ENCODE peak calls at places on chromosome 2, in seven cellular contexts. One of them, this sample, is unnamed.

GRCh38 chr2:20391951-20392699 is 41.5 kb upstream of the PUM2 start:
- DNase-seq in HepG2: peak
- DNase-seq in GM12878: no peak
- DNase-seq in SK-N-SH: no peak
- DNase-seq in K562: peak
- DNase-seq in H1: no peak
- DNase-seq in HCT116: no peak
- DNase-seq in this sample: no peak

GRCh38 chr2:181764095-181764963 is 84.0 kb upstream of the NEUROD1 start:
- DNase-seq in SK-N-SH: peak
- DNase-seq in HepG2: peak
- DNase-seq in K562: peak
- DNase-seq in H1: no peak
- DNase-seq in HCT116: no peak
- DNase-seq in GM12878: no peak
- DNase-seq in this sample: no peak

GRCh38 chr2:213678437-213679218 is 394.4 kb downstream of the SPAG16 start:
- DNase-seq in HepG2: no peak
- DNase-seq in GM12878: peak
- DNase-seq in H1: no peak
- DNase-seq in HCT116: no peak
- DNase-seq in SK-N-SH: no peak
- DNase-seq in K562: no peak
- DNase-seq in this sample: no peak

GRCh38 chr2:68921646-68922045 is 31.0 kb downstream of the GKN2 start:
- DNase-seq in K562: no peak
- DNase-seq in GM12878: no peak
- DNase-seq in H1: no peak
- DNase-seq in HCT116: no peak
- DNase-seq in SK-N-SH: no peak
- DNase-seq in HepG2: no peak
- DNase-seq in this sample: no peak

GRCh38 chr2:145383961-145384360 is 864.0 kb upstream of the ZEB2 start:
- DNase-seq in K562: no peak
- DNase-seq in HCT116: no peak
- DNase-seq in HepG2: no peak
- DNase-seq in GM12878: no peak
- DNase-seq in H1: no peak
- DNase-seq in SK-N-SH: no peak
- DNase-seq in this sample: no peak

GRCh38 chr2:156341482-156342251 is 9.1 kb upstream of the NR4A2 start:
- DNase-seq in K562: peak
- DNase-seq in HepG2: peak
- DNase-seq in H1: no peak
- DNase-seq in SK-N-SH: peak
- DNase-seq in GM12878: peak
- DNase-seq in HCT116: peak
- DNase-seq in this sample: no peak

GRCh38 chr2:239801404-239802100 is 223.6 kb downstream of the NDUFA10 start:
- DNase-seq in SK-N-SH: no peak
- DNase-seq in K562: no peak
- DNase-seq in H1: no peak
- DNase-seq in GM12878: no peak
- DNase-seq in HCT116: no peak
- DNase-seq in HepG2: no peak
- DNase-seq in this sample: no peak

GRCh38 chr2:20465716-20466391 is 19.0 kb downstream of the RHOB start:
- DNase-seq in GM12878: no peak
- DNase-seq in HCT116: no peak
- DNase-seq in HepG2: no peak
- DNase-seq in H1: no peak
- DNase-seq in K562: no peak
- DNase-seq in SK-N-SH: peak
- DNase-seq in this sample: no peak

GRCh38 chr2:8682719-8683667 is 1.1 kb downstream of the ID2 start:
- DNase-seq in GM12878: no peak
- DNase-seq in SK-N-SH: peak
- DNase-seq in H1: no peak
- DNase-seq in HepG2: peak
- DNase-seq in K562: no peak
- DNase-seq in HCT116: peak
- DNase-seq in this sample: no peak

GRCh38 chr2:239326831-239327535 is 73.8 kb downstream of the HDAC4 start:
- DNase-seq in H1: no peak
- DNase-seq in K562: no peak
- DNase-seq in GM12878: no peak
- DNase-seq in HCT116: no peak
- DNase-seq in SK-N-SH: no peak
- DNase-seq in HepG2: no peak
- DNase-seq in this sample: no peak

GRCh38 chr2:146532748-146533147 is 1312.1 kb upstream of the ACVR2A start:
- DNase-seq in GM12878: no peak
- DNase-seq in HepG2: no peak
- DNase-seq in SK-N-SH: no peak
- DNase-seq in H1: no peak
- DNase-seq in HCT116: no peak
- DNase-seq in K562: no peak
- DNase-seq in this sample: no peak

GRCh38 chr2:286774-287392 is 1.0 kb downstream of the ALKAL2 start:
- DNase-seq in H1: no peak
- DNase-seq in GM12878: no peak
- DNase-seq in HepG2: no peak
- DNase-seq in SK-N-SH: peak
- DNase-seq in HCT116: no peak
- DNase-seq in K562: no peak
- DNase-seq in this sample: no peak

GRCh38 chr2:147646999-147647588 is 197.7 kb upstream of the ACVR2A start:
- DNase-seq in H1: peak
- DNase-seq in SK-N-SH: no peak
- DNase-seq in GM12878: no peak
- DNase-seq in HepG2: no peak
- DNase-seq in K562: no peak
- DNase-seq in HCT116: no peak
- DNase-seq in this sample: no peak

GRCh38 chr2:211816739-211817138 is 721.9 kb downstream of the ERBB4 start:
- DNase-seq in SK-N-SH: peak
- DNase-seq in K562: no peak
- DNase-seq in HCT116: no peak
- DNase-seq in H1: no peak
- DNase-seq in GM12878: no peak
- DNase-seq in HepG2: no peak
- DNase-seq in this sample: no peak

GRCh38 chr2:105398522-105399206 is at the start of gene FHL2:
- DNase-seq in SK-N-SH: peak
- DNase-seq in HepG2: peak
- DNase-seq in K562: peak
- DNase-seq in H1: peak
- DNase-seq in HCT116: peak
- DNase-seq in GM12878: no peak
- DNase-seq in this sample: no peak

GRCh38 chr2:223612501-223612900 is 10.3 kb upstream of the SCG2 start:
- DNase-seq in SK-N-SH: no peak
- DNase-seq in K562: no peak
- DNase-seq in HCT116: no peak
- DNase-seq in H1: no peak
- DNase-seq in GM12878: no peak
- DNase-seq in HepG2: no peak
- DNase-seq in this sample: no peak

GRCh38 chr2:59282374-59283057 is 1041.4 kb upstream of the FANCL start:
- DNase-seq in HCT116: no peak
- DNase-seq in H1: no peak
- DNase-seq in GM12878: no peak
- DNase-seq in SK-N-SH: peak
- DNase-seq in HepG2: no peak
- DNase-seq in K562: no peak
- DNase-seq in this sample: no peak

GRCh38 chr2:31475692-31476091 is 61.1 kb upstream of the XDH start:
- DNase-seq in HepG2: no peak
- DNase-seq in HCT116: no peak
- DNase-seq in SK-N-SH: no peak
- DNase-seq in K562: no peak
- DNase-seq in H1: no peak
- DNase-seq in GM12878: no peak
- DNase-seq in this sample: no peak

DNA sequence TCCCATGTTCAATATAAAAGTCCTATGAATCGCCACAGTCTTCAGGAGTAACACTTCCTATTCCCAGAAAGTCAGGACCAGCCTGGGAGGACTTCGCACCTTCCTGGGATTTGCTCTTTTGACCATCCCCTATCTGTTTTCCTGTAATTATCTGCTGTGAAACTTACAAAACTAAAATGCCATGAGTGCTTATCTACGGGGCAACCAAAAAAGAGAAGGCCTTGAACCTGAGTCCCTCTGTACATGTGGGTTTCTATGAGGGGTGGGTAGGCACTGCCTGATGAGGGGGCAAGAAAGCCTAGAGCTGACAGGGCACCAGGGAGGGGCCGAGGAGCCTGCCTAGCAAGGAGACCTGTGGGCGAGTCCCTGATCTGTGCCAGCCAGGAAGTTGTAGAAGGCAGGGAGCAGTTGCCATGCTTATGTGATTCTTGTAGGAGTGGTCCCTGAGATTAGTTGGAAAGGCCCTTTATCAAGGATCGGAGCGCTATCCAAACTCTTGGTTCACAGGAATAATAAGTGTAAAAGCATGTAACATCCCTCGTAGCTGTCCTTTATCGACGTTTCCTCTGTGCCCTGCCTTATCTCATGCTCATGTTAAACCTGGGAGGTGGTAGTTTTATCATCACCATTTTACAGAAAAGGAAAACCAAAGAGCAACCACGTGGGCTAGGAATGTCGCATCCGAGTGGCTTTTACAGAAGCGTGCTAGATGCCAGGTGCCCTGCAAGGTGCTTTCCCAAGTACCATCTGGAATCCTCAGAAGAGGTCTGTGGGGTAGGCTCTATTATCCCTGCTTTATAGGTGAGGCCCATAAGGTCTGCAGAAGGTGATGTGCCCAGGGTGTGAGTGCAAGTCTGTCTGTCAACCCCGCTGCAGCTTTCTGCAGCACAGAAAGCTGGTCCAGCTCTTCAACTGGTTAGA is 111.8 kb downstream of the B3GNT2 start:
- DNase-seq in HCT116: no peak
- DNase-seq in HepG2: no peak
- DNase-seq in K562: no peak
- DNase-seq in SK-N-SH: no peak
- DNase-seq in H1: no peak
- DNase-seq in GM12878: no peak
- DNase-seq in this sample: no peak
- TF ChIP-seq SIN3A in HCT116: no peak
- TF ChIP-seq SIN3A in HepG2: no peak
- TF ChIP-seq SIN3A in K562: no peak
- TF ChIP-seq SIN3A in SK-N-SH: no peak
- TF ChIP-seq SIN3A in H1: no peak
- TF ChIP-seq SIN3A in GM12878: no peak
- TF ChIP-seq SIN3A in this sample: no peak

GRCh38 chr2:15939556-15939853 is 845 bp upstream of the MYCN start:
- DNase-seq in HCT116: peak
- DNase-seq in SK-N-SH: peak
- DNase-seq in K562: peak
- DNase-seq in H1: no peak
- DNase-seq in GM12878: no peak
- DNase-seq in HepG2: no peak
- DNase-seq in this sample: no peak
- TF ChIP-seq SIN3A in HCT116: no peak
- TF ChIP-seq SIN3A in SK-N-SH: no peak
- TF ChIP-seq SIN3A in K562: no peak
- TF ChIP-seq SIN3A in H1: no peak
- TF ChIP-seq SIN3A in GM12878: no peak
- TF ChIP-seq SIN3A in HepG2: no peak
- TF ChIP-seq SIN3A in this sample: no peak

DNA sequence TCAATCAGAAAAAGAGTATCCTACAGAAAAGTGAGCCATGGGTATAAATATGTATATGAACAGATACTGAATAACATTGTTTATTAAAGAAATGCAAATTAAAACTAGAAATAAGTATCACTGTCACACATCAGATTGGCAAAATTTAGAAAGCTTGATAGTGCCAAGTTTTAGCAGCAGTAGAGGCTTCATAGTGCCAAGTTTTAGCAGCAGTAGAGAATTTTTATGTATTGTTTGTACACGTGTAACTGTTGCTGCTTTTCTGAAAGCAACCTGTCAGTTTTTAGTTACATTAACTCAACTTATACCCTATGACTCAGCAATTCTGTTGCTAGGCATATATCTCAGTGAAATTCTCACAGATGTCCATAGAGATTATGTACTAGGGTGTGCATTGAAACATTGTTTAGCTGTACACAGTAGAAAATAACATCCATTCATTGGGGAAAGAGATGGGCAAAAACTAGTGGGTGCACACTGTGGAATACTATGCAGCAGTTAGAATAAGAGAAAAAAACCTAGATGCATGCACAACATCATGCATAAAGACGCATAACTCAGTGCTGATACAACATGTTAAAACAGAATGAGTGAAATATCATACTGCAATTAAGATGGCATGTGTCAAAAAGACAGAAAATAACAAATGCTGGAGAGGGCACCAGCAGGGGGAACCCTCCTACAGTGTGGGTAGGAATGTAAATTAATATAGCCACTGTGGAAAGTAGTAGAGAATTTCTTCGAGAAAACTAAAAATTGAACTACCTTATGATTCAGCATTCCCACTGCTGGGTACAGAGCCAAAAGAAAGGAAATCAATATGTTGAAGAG is 294.5 kb upstream of the NT5C1B start:
- DNase-seq in HepG2: peak
- DNase-seq in HCT116: peak
- DNase-seq in GM12878: no peak
- DNase-seq in H1: no peak
- DNase-seq in K562: no peak
- DNase-seq in SK-N-SH: no peak
- DNase-seq in this sample: no peak
- TF ChIP-seq SIN3A in HepG2: no peak
- TF ChIP-seq SIN3A in HCT116: no peak
- TF ChIP-seq SIN3A in GM12878: no peak
- TF ChIP-seq SIN3A in H1: no peak
- TF ChIP-seq SIN3A in K562: no peak
- TF ChIP-seq SIN3A in SK-N-SH: no peak
- TF ChIP-seq SIN3A in this sample: no peak

DNA sequence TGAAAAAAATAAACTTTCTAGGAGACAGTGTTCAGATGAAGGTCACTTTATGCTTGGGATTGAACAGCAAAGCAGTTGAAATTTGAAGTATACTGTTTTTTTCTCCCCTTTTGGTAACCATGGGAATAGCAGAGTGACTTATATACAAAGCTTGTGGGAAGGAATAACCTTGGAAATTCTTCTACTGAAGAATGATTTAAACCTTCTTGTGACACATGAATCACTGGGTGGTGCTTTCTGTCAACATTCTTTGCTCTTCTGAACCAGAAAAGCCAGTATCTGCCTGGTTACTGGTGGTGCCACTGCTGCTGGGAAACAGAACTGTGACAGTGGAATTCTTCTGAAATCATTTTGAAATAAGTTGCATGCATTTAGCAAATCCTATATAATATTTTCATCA is 39.4 kb upstream of the RND3 start:
- DNase-seq in GM12878: no peak
- DNase-seq in SK-N-SH: no peak
- DNase-seq in HCT116: peak
- DNase-seq in K562: no peak
- DNase-seq in H1: no peak
- DNase-seq in HepG2: peak
- DNase-seq in this sample: peak
- TF ChIP-seq SIN3A in GM12878: no peak
- TF ChIP-seq SIN3A in SK-N-SH: peak
- TF ChIP-seq SIN3A in HCT116: no peak
- TF ChIP-seq SIN3A in K562: no peak
- TF ChIP-seq SIN3A in H1: no peak
- TF ChIP-seq SIN3A in HepG2: no peak
- TF ChIP-seq SIN3A in this sample: no peak

This sample was measured in Panc1.